ENCODE peak calls at places on chromosomes 16 and 17, in five cellular contexts. E is nucleus accumbens; B is activated CD4-positive, alpha-beta T cell treated with anti-CD3 and anti-CD28 coated beads, Interleukin-2, amount 10 ng/mL, durations not matched to agents 7 days and 5 days; S is GDM1; O is pons. C is an unnamed sample.

GRCh38 chr16:81778861-81779539 is at the start of gene PLCG2:
- DNase-seq in E (no peak), B (peak), S (peak), O (no peak), C (peak)

GRCh38 chr16:49121636-49122035 is 160.0 kb downstream of the CBLN1 start:
- DNase-seq in E (no peak), B (no peak), S (no peak), O (no peak), C (no peak)

GRCh38 chr17:50275279-50275678 is 1.0 kb downstream of the TMEM92 start:
- DNase-seq in E (no peak), B (no peak), S (no peak), O (no peak), C (no peak)

GRCh38 chr16:70454221-70455034 is at the start of gene FCSK:
- DNase-seq in E (peak), B (peak), S (peak), O (peak), C (no peak)

GRCh38 chr17:44381810-44382209 is 7.6 kb downstream of the ITGA2B start:
- DNase-seq in E (no peak), B (no peak), S (no peak), O (no peak), C (no peak)

GRCh38 chr17:18186271-18186982 is 2.8 kb downstream of the ALKBH5 start:
- DNase-seq in E (no peak), B (no peak), S (no peak), O (peak), C (no peak)

GRCh38 chr17:37568350-37569053 is 40.7 kb downstream of the SYNRG start:
- DNase-seq in E (no peak), B (no peak), S (no peak), O (no peak), C (no peak)

GRCh38 chr17:66398059-66398458 is 95.6 kb downstream of the PRKCA start:
- DNase-seq in E (no peak), B (no peak), S (no peak), O (no peak), C (no peak)

GRCh38 chr17:82065193-82065637 is 389 bp downstream of the DUS1L start:
- DNase-seq in E (no peak), B (peak), S (no peak), O (no peak), C (no peak)

GRCh38 chr16:31006086-31006385 is 4.4 kb downstream of the STX1B start:
- DNase-seq in E (no peak), B (no peak), S (no peak), O (no peak), C (no peak)

GRCh38 chr17:50668025-50668837 is 33.5 kb downstream of the ABCC3 start:
- DNase-seq in E (no peak), B (no peak), S (no peak), O (no peak), C (no peak)

GRCh38 chr17:8532021-8532420 is 96.3 kb downstream of the NDEL1 start:
- DNase-seq in E (no peak), B (no peak), S (no peak), O (no peak), C (no peak)

GRCh38 chr17:77061711-77062110 is 79.1 kb upstream of the SEC14L1 start:
- DNase-seq in E (no peak), B (no peak), S (no peak), O (no peak), C (peak)

GRCh38 chr17:73770115-73770848 is 126.0 kb upstream of the SDK2 start:
- DNase-seq in E (peak), B (no peak), S (no peak), O (peak), C (peak)

GRCh38 chr16:71867934-71868333 is 16.0 kb downstream of the ZNF821 start:
- DNase-seq in E (no peak), B (no peak), S (no peak), O (peak), C (peak)

GRCh38 chr17:14133104-14133503 is 63.8 kb downstream of the COX10 start:
- DNase-seq in E (no peak), B (no peak), S (no peak), O (no peak), C (no peak)

GRCh38 chr17:79263191-79263590 is 188.6 kb downstream of the ENGASE start:
- DNase-seq in E (no peak), B (no peak), S (no peak), O (no peak), C (no peak)

GRCh38 chr17:78759969-78760352 is 22.1 kb downstream of the CYTH1 start:
- DNase-seq in E (no peak), B (no peak), S (no peak), O (no peak), C (no peak)

GRCh38 chr16:50386819-50387218 is 18.0 kb upstream of the BRD7 start:
- DNase-seq in E (no peak), B (no peak), S (no peak), O (no peak), C (no peak)

GRCh38 chr17:82684207-82684903 is 14.1 kb downstream of the RAB40B start:
- DNase-seq in E (no peak), B (no peak), S (no peak), O (no peak), C (no peak)

GRCh38 chr16:87954361-87954760 is 3.1 kb downstream of the BANP start:
- DNase-seq in E (no peak), B (no peak), S (no peak), O (no peak), C (no peak)

GRCh38 chr17:70622382-70623260 is 453.3 kb downstream of the KCNJ2 start:
- DNase-seq in E (no peak), B (no peak), S (peak), O (peak), C (no peak)

GRCh38 chr16:88688013-88688778 is 1.9 kb upstream of the SNAI3 start:
- DNase-seq in E (no peak), B (no peak), S (no peak), O (no peak), C (peak)

GRCh38 chr16:22054847-22055590 is 37.3 kb upstream of the VWA3A start:
- DNase-seq in E (no peak), B (no peak), S (no peak), O (no peak), C (no peak)

GRCh38 chr17:30433514-30433913 is 43.7 kb upstream of the GOSR1 start:
- DNase-seq in E (no peak), B (no peak), S (no peak), O (peak), C (peak)

GRCh38 chr17:44269795-44270320 is 1.9 kb upstream of the SLC4A1 start:
- DNase-seq in E (no peak), B (no peak), S (no peak), O (no peak), C (no peak)

GRCh38 chr16:4477966-4478365 is 1.8 kb downstream of the HMOX2 start:
- DNase-seq in E (no peak), B (peak), S (no peak), O (peak), C (peak)

GRCh38 chr16:51982715-51983680 is 563.9 kb downstream of the TOX3 start:
- DNase-seq in E (no peak), B (peak), S (no peak), O (peak), C (peak)

GRCh38 chr17:43662432-43663141 is 865 bp upstream of the MEOX1 start:
- DNase-seq in E (no peak), B (no peak), S (no peak), O (no peak), C (peak)